ENCODE peak calls at places on chromosomes 2 and 18, in seven cellular contexts. One of them, this sample, is unnamed.

GRCh38 chr2:25109822-25110221 is 58.6 kb downstream of the POMC start:
- DNase-seq in effector memory CD4-positive, alpha-beta T cell: no peak
- DNase-seq in CD8-positive, alpha-beta T cell: no peak
- DNase-seq in HepG2: no peak
- DNase-seq in CD8-positive, alpha-beta memory T cell: no peak
- DNase-seq in body of pancreas: no peak
- DNase-seq in IMR-90: no peak
- DNase-seq in this sample: no peak

GRCh38 chr2:157898591-157898996 is 22.5 kb upstream of the ACVR1 start:
- DNase-seq in effector memory CD4-positive, alpha-beta T cell: no peak
- DNase-seq in CD8-positive, alpha-beta T cell: peak; percentile 29
- DNase-seq in HepG2: no peak
- DNase-seq in CD8-positive, alpha-beta memory T cell: peak; percentile 73
- DNase-seq in body of pancreas: peak; percentile 66
- DNase-seq in IMR-90: peak; percentile 95
- DNase-seq in this sample: no peak

GRCh38 chr2:43810427-43810826 is 28.2 kb downstream of the ABCG5 start:
- DNase-seq in effector memory CD4-positive, alpha-beta T cell: no peak
- DNase-seq in CD8-positive, alpha-beta T cell: no peak
- DNase-seq in HepG2: no peak
- DNase-seq in CD8-positive, alpha-beta memory T cell: no peak
- DNase-seq in body of pancreas: no peak
- DNase-seq in IMR-90: no peak
- DNase-seq in this sample: no peak

GRCh38 chr2:2575870-2576386 is 244.9 kb upstream of the MYT1L start:
- DNase-seq in effector memory CD4-positive, alpha-beta T cell: no peak
- DNase-seq in CD8-positive, alpha-beta T cell: no peak
- DNase-seq in HepG2: no peak
- DNase-seq in CD8-positive, alpha-beta memory T cell: no peak
- DNase-seq in body of pancreas: no peak
- DNase-seq in IMR-90: no peak
- DNase-seq in this sample: no peak

GRCh38 chr2:171813126-171813525 is 80.9 kb downstream of the SLC25A12 start:
- DNase-seq in effector memory CD4-positive, alpha-beta T cell: no peak
- DNase-seq in CD8-positive, alpha-beta T cell: no peak
- DNase-seq in HepG2: no peak
- DNase-seq in CD8-positive, alpha-beta memory T cell: no peak
- DNase-seq in body of pancreas: no peak
- DNase-seq in IMR-90: no peak
- DNase-seq in this sample: no peak

GRCh38 chr2:1835581-1836201 is 91.4 kb upstream of the PXDN start:
- DNase-seq in effector memory CD4-positive, alpha-beta T cell: no peak
- DNase-seq in CD8-positive, alpha-beta T cell: no peak
- DNase-seq in HepG2: no peak
- DNase-seq in CD8-positive, alpha-beta memory T cell: peak; percentile 30
- DNase-seq in body of pancreas: peak; percentile 75
- DNase-seq in IMR-90: no peak
- DNase-seq in this sample: no peak

GRCh38 chr2:215431778-215432758 is 3.8 kb downstream of the FN1 start:
- DNase-seq in effector memory CD4-positive, alpha-beta T cell: no peak
- DNase-seq in CD8-positive, alpha-beta T cell: no peak
- DNase-seq in HepG2: no peak
- DNase-seq in CD8-positive, alpha-beta memory T cell: no peak
- DNase-seq in body of pancreas: no peak
- DNase-seq in IMR-90: no peak
- DNase-seq in this sample: no peak

GRCh38 chr18:10080372-10080771 is 166.6 kb downstream of the VAPA start:
- DNase-seq in effector memory CD4-positive, alpha-beta T cell: no peak
- DNase-seq in CD8-positive, alpha-beta T cell: no peak
- DNase-seq in HepG2: no peak
- DNase-seq in CD8-positive, alpha-beta memory T cell: no peak
- DNase-seq in body of pancreas: no peak
- DNase-seq in IMR-90: no peak
- DNase-seq in this sample: no peak

GRCh38 chr2:208311321-208311720 is 45.3 kb downstream of the PIKFYVE start:
- DNase-seq in effector memory CD4-positive, alpha-beta T cell: no peak
- DNase-seq in CD8-positive, alpha-beta T cell: no peak
- DNase-seq in HepG2: no peak
- DNase-seq in CD8-positive, alpha-beta memory T cell: no peak
- DNase-seq in body of pancreas: no peak
- DNase-seq in IMR-90: no peak
- DNase-seq in this sample: no peak

GRCh38 chr18:48155856-48156255 is 225.4 kb upstream of the SMAD2 start:
- DNase-seq in effector memory CD4-positive, alpha-beta T cell: no peak
- DNase-seq in CD8-positive, alpha-beta T cell: no peak
- DNase-seq in HepG2: no peak
- DNase-seq in CD8-positive, alpha-beta memory T cell: no peak
- DNase-seq in body of pancreas: no peak
- DNase-seq in IMR-90: no peak
- DNase-seq in this sample: no peak

GRCh38 chr2:201450910-201451329 is 338 bp downstream of the TRAK2 start:
- DNase-seq in effector memory CD4-positive, alpha-beta T cell: no peak
- DNase-seq in CD8-positive, alpha-beta T cell: no peak
- DNase-seq in HepG2: no peak
- DNase-seq in CD8-positive, alpha-beta memory T cell: no peak
- DNase-seq in body of pancreas: no peak
- DNase-seq in IMR-90: peak; percentile 29
- DNase-seq in this sample: no peak

GRCh38 chr2:112814278-112814677 is 22.3 kb downstream of the IL1B start:
- DNase-seq in effector memory CD4-positive, alpha-beta T cell: no peak
- DNase-seq in CD8-positive, alpha-beta T cell: no peak
- DNase-seq in HepG2: peak; percentile 34
- DNase-seq in CD8-positive, alpha-beta memory T cell: no peak
- DNase-seq in body of pancreas: no peak
- DNase-seq in IMR-90: peak; percentile 57
- DNase-seq in this sample: no peak

GRCh38 chr2:47984041-47984440 is 77.7 kb upstream of the FBXO11 start:
- DNase-seq in effector memory CD4-positive, alpha-beta T cell: no peak
- DNase-seq in CD8-positive, alpha-beta T cell: no peak
- DNase-seq in HepG2: no peak
- DNase-seq in CD8-positive, alpha-beta memory T cell: no peak
- DNase-seq in body of pancreas: peak; percentile 6
- DNase-seq in IMR-90: no peak
- DNase-seq in this sample: no peak

GRCh38 chr2:120029672-120030640 is 17.1 kb downstream of the EPB41L5 start:
- DNase-seq in effector memory CD4-positive, alpha-beta T cell: no peak
- DNase-seq in CD8-positive, alpha-beta T cell: no peak
- DNase-seq in HepG2: no peak
- DNase-seq in CD8-positive, alpha-beta memory T cell: no peak
- DNase-seq in body of pancreas: no peak
- DNase-seq in IMR-90: no peak
- DNase-seq in this sample: no peak

GRCh38 chr18:50286391-50287027 is 983 bp downstream of the CXXC1 start:
- DNase-seq in effector memory CD4-positive, alpha-beta T cell: no peak
- DNase-seq in CD8-positive, alpha-beta T cell: no peak
- DNase-seq in HepG2: no peak
- DNase-seq in CD8-positive, alpha-beta memory T cell: peak; percentile 58
- DNase-seq in body of pancreas: no peak
- DNase-seq in IMR-90: peak; percentile 29
- DNase-seq in this sample: no peak

GRCh38 chr2:172970660-172971059 is 105.0 kb upstream of the MAP3K20 start:
- DNase-seq in effector memory CD4-positive, alpha-beta T cell: no peak
- DNase-seq in CD8-positive, alpha-beta T cell: peak; percentile 13
- DNase-seq in HepG2: no peak
- DNase-seq in CD8-positive, alpha-beta memory T cell: no peak
- DNase-seq in body of pancreas: no peak
- DNase-seq in IMR-90: no peak
- DNase-seq in this sample: no peak

GRCh38 chr2:213021971-213022899 is 129.2 kb downstream of the IKZF2 start:
- DNase-seq in effector memory CD4-positive, alpha-beta T cell: peak; percentile 1
- DNase-seq in CD8-positive, alpha-beta T cell: no peak
- DNase-seq in HepG2: no peak
- DNase-seq in CD8-positive, alpha-beta memory T cell: no peak
- DNase-seq in body of pancreas: no peak
- DNase-seq in IMR-90: peak; percentile 75
- DNase-seq in this sample: no peak
- H3K27ac ChIP-seq in effector memory CD4-positive, alpha-beta T cell: no peak overlapping the region
- H3K27ac ChIP-seq in CD8-positive, alpha-beta T cell: no peak overlapping the region
- H3K27ac ChIP-seq in HepG2: no peak overlapping the region
- H3K27ac ChIP-seq in CD8-positive, alpha-beta memory T cell: no peak overlapping the region
- H3K27ac ChIP-seq in body of pancreas: no peak overlapping the region
- H3K27ac ChIP-seq in IMR-90: no peak overlapping the region
- H3K27ac ChIP-seq in this sample: no peak overlapping the region

GRCh38 chr2:189442468-189442867 is 1.2 kb downstream of the WDR75 start:
- DNase-seq in effector memory CD4-positive, alpha-beta T cell: no peak
- DNase-seq in CD8-positive, alpha-beta T cell: no peak
- DNase-seq in HepG2: no peak
- DNase-seq in CD8-positive, alpha-beta memory T cell: no peak
- DNase-seq in body of pancreas: no peak
- DNase-seq in IMR-90: no peak
- DNase-seq in this sample: no peak
- H3K4me3 ChIP-seq in effector memory CD4-positive, alpha-beta T cell: peak overlapping the region; percentile 79
- H3K4me3 ChIP-seq in CD8-positive, alpha-beta T cell: peak overlapping the region; percentile 71
- H3K4me3 ChIP-seq in HepG2: peak overlapping the region; percentile 93
- H3K4me3 ChIP-seq in CD8-positive, alpha-beta memory T cell: no peak overlapping the region
- H3K4me3 ChIP-seq in body of pancreas: no peak overlapping the region
- H3K4me3 ChIP-seq in IMR-90: no peak overlapping the region
- H3K4me3 ChIP-seq in this sample: peak overlapping the region; percentile 87

DNA sequence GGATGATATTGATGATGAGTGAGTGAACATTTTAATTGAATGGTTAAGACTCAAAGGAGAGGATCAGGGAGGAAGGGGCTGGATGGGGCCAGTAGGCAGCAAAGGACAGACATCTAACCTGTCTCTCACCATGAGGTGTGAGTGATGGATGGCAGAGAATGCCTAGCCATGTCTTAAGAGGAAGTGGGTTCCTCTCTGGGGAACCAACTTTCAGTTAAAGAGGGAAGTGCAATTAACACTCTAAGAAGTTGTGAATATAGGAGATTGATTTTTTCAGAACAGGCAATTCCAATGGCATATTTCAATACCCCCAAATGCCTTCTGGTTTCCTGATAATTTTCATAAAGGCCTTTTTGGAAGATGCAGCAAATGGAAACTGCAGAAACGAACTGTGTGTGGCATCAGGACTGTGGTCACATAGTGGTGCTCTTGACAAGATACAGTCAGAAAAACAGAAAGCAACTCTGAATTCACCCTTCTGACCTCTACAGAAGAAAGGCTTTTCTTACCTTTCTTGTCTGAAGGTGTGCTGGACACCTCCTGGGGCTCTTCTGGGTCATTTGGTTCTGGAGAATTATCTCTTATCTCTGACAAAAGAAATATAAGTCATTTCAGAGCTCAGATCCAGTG is 10.2 kb downstream of the SP110 start:
- DNase-seq in effector memory CD4-positive, alpha-beta T cell: no peak
- DNase-seq in CD8-positive, alpha-beta T cell: no peak
- DNase-seq in HepG2: no peak
- DNase-seq in CD8-positive, alpha-beta memory T cell: no peak
- DNase-seq in body of pancreas: no peak
- DNase-seq in IMR-90: no peak
- DNase-seq in this sample: no peak
- H3K27ac ChIP-seq in effector memory CD4-positive, alpha-beta T cell: no peak overlapping the region
- H3K27ac ChIP-seq in CD8-positive, alpha-beta T cell: no peak overlapping the region
- H3K27ac ChIP-seq in HepG2: no peak overlapping the region
- H3K27ac ChIP-seq in CD8-positive, alpha-beta memory T cell: no peak overlapping the region
- H3K27ac ChIP-seq in body of pancreas: no peak overlapping the region
- H3K27ac ChIP-seq in IMR-90: no peak overlapping the region
- H3K27ac ChIP-seq in this sample: no peak overlapping the region

GRCh38 chr2:108279468-108279867 is 9.2 kb upstream of the SULT1C2 start:
- DNase-seq in effector memory CD4-positive, alpha-beta T cell: no peak
- DNase-seq in CD8-positive, alpha-beta T cell: no peak
- DNase-seq in HepG2: no peak
- DNase-seq in CD8-positive, alpha-beta memory T cell: no peak
- DNase-seq in body of pancreas: no peak
- DNase-seq in IMR-90: no peak
- DNase-seq in this sample: no peak

GRCh38 chr2:108280466-108280865 is 8.2 kb upstream of the SULT1C2 start:
- DNase-seq in effector memory CD4-positive, alpha-beta T cell: no peak
- DNase-seq in CD8-positive, alpha-beta T cell: no peak
- DNase-seq in HepG2: no peak
- DNase-seq in CD8-positive, alpha-beta memory T cell: no peak
- DNase-seq in body of pancreas: no peak
- DNase-seq in IMR-90: no peak
- DNase-seq in this sample: no peak

GRCh38 chr2:108278631-108279030 is 10.1 kb upstream of the SULT1C2 start:
- DNase-seq in effector memory CD4-positive, alpha-beta T cell: no peak
- DNase-seq in CD8-positive, alpha-beta T cell: no peak
- DNase-seq in HepG2: no peak
- DNase-seq in CD8-positive, alpha-beta memory T cell: no peak
- DNase-seq in body of pancreas: no peak
- DNase-seq in IMR-90: peak; percentile 27
- DNase-seq in this sample: no peak
- H3K4me3 ChIP-seq in effector memory CD4-positive, alpha-beta T cell: no peak overlapping the region
- H3K4me3 ChIP-seq in CD8-positive, alpha-beta T cell: no peak overlapping the region
- H3K4me3 ChIP-seq in HepG2: no peak overlapping the region
- H3K4me3 ChIP-seq in CD8-positive, alpha-beta memory T cell: no peak overlapping the region
- H3K4me3 ChIP-seq in body of pancreas: no peak overlapping the region
- H3K4me3 ChIP-seq in IMR-90: no peak overlapping the region
- H3K4me3 ChIP-seq in this sample: no peak overlapping the region

GRCh38 chr2:73776869-73777519 is 2.9 kb downstream of the DUSP11 start:
- DNase-seq in effector memory CD4-positive, alpha-beta T cell: no peak
- DNase-seq in CD8-positive, alpha-beta T cell: no peak
- DNase-seq in HepG2: no peak
- DNase-seq in CD8-positive, alpha-beta memory T cell: no peak
- DNase-seq in body of pancreas: no peak
- DNase-seq in IMR-90: peak; percentile 70
- DNase-seq in this sample: no peak
- H3K27ac ChIP-seq in effector memory CD4-positive, alpha-beta T cell: no peak overlapping the region
- H3K27ac ChIP-seq in CD8-positive, alpha-beta T cell: no peak overlapping the region
- H3K27ac ChIP-seq in HepG2: no peak overlapping the region
- H3K27ac ChIP-seq in CD8-positive, alpha-beta memory T cell: no peak overlapping the region
- H3K27ac ChIP-seq in body of pancreas: no peak overlapping the region
- H3K27ac ChIP-seq in IMR-90: no peak overlapping the region
- H3K27ac ChIP-seq in this sample: no peak overlapping the region

GRCh38 chr2:230827774-230828271 is 36.9 kb upstream of the ITM2C start:
- DNase-seq in effector memory CD4-positive, alpha-beta T cell: no peak
- DNase-seq in CD8-positive, alpha-beta T cell: no peak
- DNase-seq in HepG2: no peak
- DNase-seq in CD8-positive, alpha-beta memory T cell: no peak
- DNase-seq in body of pancreas: no peak
- DNase-seq in IMR-90: no peak
- DNase-seq in this sample: no peak
- H3K4me3 ChIP-seq in effector memory CD4-positive, alpha-beta T cell: peak overlapping the region; percentile 48
- H3K4me3 ChIP-seq in CD8-positive, alpha-beta T cell: peak overlapping the region; percentile 35
- H3K4me3 ChIP-seq in HepG2: no peak overlapping the region
- H3K4me3 ChIP-seq in CD8-positive, alpha-beta memory T cell: no peak overlapping the region
- H3K4me3 ChIP-seq in body of pancreas: no peak overlapping the region
- H3K4me3 ChIP-seq in IMR-90: no peak overlapping the region
- H3K4me3 ChIP-seq in this sample: peak overlapping the region; percentile 39

GRCh38 chr2:241834853-241835210 is 23.9 kb downstream of the PDCD1 start:
- DNase-seq in effector memory CD4-positive, alpha-beta T cell: no peak
- DNase-seq in CD8-positive, alpha-beta T cell: no peak
- DNase-seq in HepG2: no peak
- DNase-seq in CD8-positive, alpha-beta memory T cell: no peak
- DNase-seq in body of pancreas: no peak
- DNase-seq in IMR-90: no peak
- DNase-seq in this sample: no peak

GRCh38 chr2:241833938-241834852 is 24.5 kb downstream of the PDCD1 start:
- DNase-seq in effector memory CD4-positive, alpha-beta T cell: no peak
- DNase-seq in CD8-positive, alpha-beta T cell: no peak
- DNase-seq in HepG2: no peak
- DNase-seq in CD8-positive, alpha-beta memory T cell: no peak
- DNase-seq in body of pancreas: no peak
- DNase-seq in IMR-90: no peak
- DNase-seq in this sample: no peak

GRCh38 chr2:241836257-241836656 is 22.4 kb downstream of the PDCD1 start:
- DNase-seq in effector memory CD4-positive, alpha-beta T cell: no peak
- DNase-seq in CD8-positive, alpha-beta T cell: no peak
- DNase-seq in HepG2: no peak
- DNase-seq in CD8-positive, alpha-beta memory T cell: no peak
- DNase-seq in body of pancreas: no peak
- DNase-seq in IMR-90: no peak
- DNase-seq in this sample: no peak

GRCh38 chr2:241837197-241837596 is 21.5 kb downstream of the PDCD1 start:
- DNase-seq in effector memory CD4-positive, alpha-beta T cell: no peak
- DNase-seq in CD8-positive, alpha-beta T cell: no peak
- DNase-seq in HepG2: no peak
- DNase-seq in CD8-positive, alpha-beta memory T cell: no peak
- DNase-seq in body of pancreas: no peak
- DNase-seq in IMR-90: no peak
- DNase-seq in this sample: no peak

GRCh38 chr2:241835605-241836004 is 23.1 kb downstream of the PDCD1 start:
- DNase-seq in effector memory CD4-positive, alpha-beta T cell: no peak
- DNase-seq in CD8-positive, alpha-beta T cell: no peak
- DNase-seq in HepG2: no peak
- DNase-seq in CD8-positive, alpha-beta memory T cell: no peak
- DNase-seq in body of pancreas: no peak
- DNase-seq in IMR-90: no peak
- DNase-seq in this sample: no peak
- H3K27ac ChIP-seq in effector memory CD4-positive, alpha-beta T cell: no peak overlapping the region
- H3K27ac ChIP-seq in CD8-positive, alpha-beta T cell: no peak overlapping the region
- H3K27ac ChIP-seq in HepG2: no peak overlapping the region
- H3K27ac ChIP-seq in CD8-positive, alpha-beta memory T cell: no peak overlapping the region
- H3K27ac ChIP-seq in body of pancreas: no peak overlapping the region
- H3K27ac ChIP-seq in IMR-90: no peak overlapping the region
- H3K27ac ChIP-seq in this sample: no peak overlapping the region

This sample was measured in esophagus muscularis mucosa.